ENCODE peak calls at places on chromosomes 16 and 17, in four cellular contexts. D, X, R and Y are unnamed samples.

GRCh38 chr16:67707790-67708189 is 11.3 kb downstream of the GFOD2 start:
- DNase-seq in X (no peak), R (no peak), D (no peak), Y (no peak)

GRCh38 chr16:154223-155030 is 2.0 kb downstream of the HBZ start:
- DNase-seq in D (no peak), X (no peak), R (no peak), Y (peak)

GRCh38 chr17:49755681-49756283 is 8.1 kb downstream of the FAM117A start:
- DNase-seq in D (no peak), X (no peak), R (no peak), Y (no peak)

GRCh38 chr16:23950898-23951297 is 115.1 kb downstream of the PRKCB start:
- DNase-seq in R (no peak), D (no peak), X (no peak), Y (no peak)

GRCh38 chr16:49183911-49184310 is 97.7 kb downstream of the CBLN1 start:
- DNase-seq in X (peak), R (no peak), D (no peak), Y (no peak)

GRCh38 chr16:2769100-2769529 is 8.0 kb downstream of the ELOB start:
- DNase-seq in X (no peak), R (no peak), D (no peak), Y (no peak)

GRCh38 chr16:57606847-57607501 is 21.5 kb upstream of the ADGRG1 start:
- DNase-seq in R (no peak), D (no peak), X (no peak), Y (peak)

GRCh38 chr17:44167181-44167861 is 3.2 kb upstream of the ASB16 start:
- DNase-seq in R (no peak), X (no peak), D (no peak), Y (peak)

GRCh38 chr16:53084736-53085538 is 30.1 kb downstream of the CHD9 start:
- DNase-seq in R (no peak), D (no peak), X (no peak), Y (no peak)

GRCh38 chr17:9750488-9750887 is 40.9 kb downstream of the DHRS7C start:
- DNase-seq in D (peak), R (no peak), X (no peak), Y (no peak)

GRCh38 chr17:82984751-82985435 is 94.5 kb upstream of the METRNL start:
- DNase-seq in X (no peak), R (no peak), D (no peak), Y (no peak)

GRCh38 chr17:39738568-39738901 is 797 bp downstream of the GRB7 start:
- DNase-seq in R (peak), D (no peak), X (peak), Y (no peak)

GRCh38 chr17:76337413-76337777 is 16.3 kb downstream of the PRPSAP1 start:
- DNase-seq in X (no peak), D (no peak), R (no peak), Y (no peak)

GRCh38 chr17:36546418-36547093 is 1.8 kb downstream of the GGNBP2 start:
- DNase-seq in X (no peak), R (no peak), D (no peak), Y (no peak)

GRCh38 chr17:44432254-44433157 is 43.1 kb upstream of the ITGA2B start:
- DNase-seq in X (no peak), R (no peak), D (no peak), Y (no peak)

GRCh38 chr16:52496051-52496876 is 50.7 kb downstream of the TOX3 start:
- DNase-seq in R (no peak), X (no peak), D (no peak), Y (no peak)

GRCh38 chr17:42111265-42111636 is 1.3 kb downstream of the DHX58 start:
- DNase-seq in X (no peak), D (no peak), R (no peak), Y (peak)

GRCh38 chr17:32622540-32622939 is 135.7 kb downstream of the CDK5R1 start:
- DNase-seq in R (no peak), X (no peak), D (no peak), Y (no peak)

GRCh38 chr17:32583053-32583452 is 96.3 kb downstream of the CDK5R1 start:
- DNase-seq in R (no peak), D (no peak), X (no peak), Y (no peak)

GRCh38 chr17:48149174-48150106 is 41.9 kb downstream of the SNX11 start:
- DNase-seq in R (no peak), D (no peak), X (no peak), Y (no peak)

GRCh38 chr17:65057520-65058075 is 1.1 kb upstream of the GNA13 start:
- DNase-seq in X (no peak), D (peak), R (no peak), Y (peak)

GRCh38 chr17:59436900-59437299 is 105.4 kb downstream of the YPEL2 start:
- DNase-seq in D (no peak), R (no peak), X (no peak), Y (peak)

GRCh38 chr17:61309857-61310256 is 89.8 kb upstream of the TBX2 start:
- DNase-seq in X (no peak), R (no peak), D (no peak), Y (no peak)

GRCh38 chr16:27718767-27719445 is 169.0 kb downstream of the KATNIP start:
- DNase-seq in D (no peak), R (no peak), X (no peak), Y (peak)

GRCh38 chr17:17749921-17750320 is 68.7 kb downstream of the RAI1 start:
- DNase-seq in D (no peak), X (peak), R (peak), Y (peak)
- H3K27ac ChIP-seq in D (peak), X (peak), R (peak), Y (no peak)

GRCh38 chr17:38419508-38419981 is 8.7 kb upstream of the ARHGAP23 start:
- DNase-seq in R (no peak), D (no peak), X (no peak), Y (no peak)
- H3K4me3 ChIP-seq in R (no peak), D (peak), X (peak), Y (peak)

GRCh38 chr16:22132801-22133200 is 29.5 kb upstream of the SDR42E2 start:
- DNase-seq in X (no peak), R (no peak), D (no peak), Y (no peak)
- H3K27ac ChIP-seq in X (no peak), R (no peak), D (no peak), Y (no peak)

GRCh38 chr16:85899444-85899843 is 482 bp downstream of the IRF8 start:
- DNase-seq in R (no peak), D (no peak), X (no peak), Y (no peak)
- H3K4me3 ChIP-seq in R (peak), D (peak), X (peak), Y (peak)

GRCh38 chr16:72936408-72936807 is 111.5 kb downstream of the ZFHX3 start:
- DNase-seq in X (no peak), R (no peak), D (no peak), Y (no peak)
- H3K27ac ChIP-seq in X (no peak), R (no peak), D (no peak), Y (no peak)